ENCODE peak calls at places on chromosome X, in nine cellular contexts. H is neural progenitor cell, M is fibroblast of lung, P is psoas muscle, K is astrocyte, X is HFFc6, U is AG10803, V is Peyer's patch, A is tibial nerve. G is an unnamed sample.
A peak's percentile ranks its signal among the peaks of the same experiment; 100 is the strongest.

GRCh38 chrX:12138366-12139313 is at the start of gene FRMPD4:
- DNase-seq in X (no peak), A (no peak), U (peak; percentile 39), P (no peak), K (no peak), V (no peak), H (peak; percentile 70), M (no peak), G (no peak)

GRCh38 chrX:10259716-10260115 is 102.9 kb downstream of the CLCN4 start:
- DNase-seq in K (peak; percentile 55), A (no peak), M (peak; percentile 20), P (no peak), H (no peak), X (peak; percentile 46), U (peak; percentile 85), V (no peak), G (no peak)

GRCh38 chrX:103503163-103503852 is 16.0 kb downstream of the RAB40A start:
- DNase-seq in V (no peak), A (no peak), M (no peak), H (no peak), K (peak; percentile 16), U (no peak), P (no peak), X (peak; percentile 23), G (no peak)

GRCh38 chrX:155864655-155865054 is 16.5 kb upstream of the VAMP7 start:
- DNase-seq in A (no peak), H (peak; percentile 9), P (no peak), K (no peak), V (no peak), U (no peak), X (peak; percentile 28), M (no peak), G (no peak)

GRCh38 chrX:123339201-123339905 is 155.3 kb downstream of the GRIA3 start:
- DNase-seq in A (no peak), M (no peak), P (no peak), U (peak; percentile 80), V (no peak), H (no peak), K (peak; percentile 73), X (peak; percentile 82), G (no peak)

GRCh38 chrX:108298165-108298602 is 140.0 kb downstream of the COL4A6 start:
- DNase-seq in U (no peak), H (no peak), X (no peak), M (no peak), K (no peak), A (no peak), P (no peak), V (no peak), G (no peak)

GRCh38 chrX:1486177-1486576 is 33.5 kb upstream of the ASMTL start:
- DNase-seq in M (no peak), K (no peak), X (no peak), U (no peak), H (no peak), V (no peak), P (no peak), A (no peak), G (no peak)

GRCh38 chrX:135544338-135544948 is 24.0 kb downstream of the INTS6L start:
- DNase-seq in P (no peak), K (no peak), A (no peak), X (no peak), H (no peak), U (no peak), M (no peak), V (peak; percentile 26), G (no peak)

GRCh38 chrX:37380920-37381319 is 31.8 kb downstream of the PRRG1 start:
- DNase-seq in M (peak; percentile 77), H (no peak), X (peak; percentile 54), V (no peak), K (peak; percentile 83), P (no peak), A (no peak), U (peak; percentile 21), G (no peak)

GRCh38 chrX:112696506-112696905 is 16.8 kb upstream of the LHFPL1 start:
- DNase-seq in U (peak; percentile 34), V (no peak), H (no peak), A (no peak), M (no peak), K (peak; percentile 22), X (no peak), P (no peak), G (no peak)

GRCh38 chrX:74779175-74779574 is 146.1 kb downstream of the NEXMIF start:
- DNase-seq in P (no peak), A (no peak), M (no peak), K (no peak), H (no peak), U (no peak), X (no peak), V (no peak), G (no peak)

GRCh38 chrX:109952985-109953905 is 49.7 kb upstream of the TMEM164 start:
- DNase-seq in H (no peak), X (no peak), P (no peak), U (no peak), V (no peak), A (no peak), M (no peak), K (no peak), G (no peak)

GRCh38 chrX:13250831-13251612 is 68.8 kb downstream of the ATXN3L start:
- DNase-seq in A (peak; percentile 48), K (peak; percentile 97), H (no peak), X (peak; percentile 49), P (no peak), U (peak; percentile 99), M (peak; percentile 91), V (no peak), G (no peak)

GRCh38 chrX:70030242-70030823 is 19.4 kb downstream of the AWAT2 start:
- DNase-seq in V (no peak), U (peak; percentile 53), X (peak; percentile 48), P (no peak), H (peak; percentile 71), K (peak; percentile 12), A (no peak), M (peak; percentile 56), G (peak; percentile 70)

GRCh38 chrX:78029663-78030062 is 60.2 kb upstream of the PGAM4 start:
- DNase-seq in P (no peak), X (peak; percentile 3), V (no peak), A (peak; percentile 5), U (peak; percentile 31), H (peak; percentile 17), M (peak; percentile 41), K (peak; percentile 1), G (peak; percentile 15)

GRCh38 chrX:87578978-87579377 is 61.4 kb downstream of the KLHL4 start:
- DNase-seq in M (peak; percentile 21), H (peak; percentile 24), A (no peak), V (no peak), P (no peak), K (no peak), X (no peak), U (no peak), G (no peak)
- TF ChIP-seq CTCF in M (peak; percentile 47), H (peak; percentile 45), A (no peak), V (no peak), P (no peak), K (no peak), X (no peak), U (no peak), G (no peak)

GRCh38 chrX:106404512-106404911 is 207.3 kb upstream of the RADX start:
- DNase-seq in V (no peak), X (no peak), M (no peak), P (no peak), H (no peak), K (no peak), A (no peak), U (no peak), G (no peak)
- TF ChIP-seq CTCF in V (peak; percentile 10), X (no peak), M (no peak), P (no peak), H (peak; percentile 42), K (peak; percentile 17), A (no peak), U (no peak), G (no peak)

DNA sequence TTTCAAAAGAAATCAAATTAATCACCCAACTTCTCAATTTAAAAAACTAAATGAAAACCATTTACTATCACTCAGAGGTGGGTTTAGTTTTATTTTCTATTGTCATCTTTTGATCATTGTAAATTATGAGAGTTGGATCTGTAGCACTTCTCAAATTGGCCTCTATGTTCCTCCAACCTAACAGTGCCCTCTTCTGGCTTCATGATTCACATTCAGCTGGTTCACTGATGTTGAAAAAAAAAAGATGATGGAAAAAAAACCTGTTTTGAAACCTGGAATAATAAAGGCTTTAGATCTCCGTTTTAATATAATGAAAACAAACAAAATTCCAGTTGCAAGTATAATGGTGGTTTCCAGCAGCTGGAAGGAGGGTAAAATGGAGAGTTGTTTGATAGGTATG is 2.4 kb upstream of the NBDY start:
- DNase-seq in H (peak; percentile 52), P (no peak), U (peak; percentile 44), K (peak; percentile 32), A (peak; percentile 7), X (peak; percentile 30), V (no peak), M (peak; percentile 64), G (no peak)
- TF ChIP-seq CTCF in H (peak; percentile 79), P (peak; percentile 65), U (peak; percentile 71), K (peak; percentile 47), A (peak; percentile 33), X (peak; percentile 72), V (peak; percentile 55), M (peak; percentile 57), G (peak; percentile 48)

GRCh38 chrX:73765776-73766465 is 202.9 kb downstream of the CHIC1 start:
- DNase-seq in X (no peak), V (no peak), A (no peak), M (no peak), U (no peak), H (no peak), K (no peak), P (no peak), G (no peak)
- TF ChIP-seq CTCF in X (no peak), V (no peak), A (no peak), M (no peak), U (no peak), H (no peak), K (no peak), P (no peak), G (no peak)

GRCh38 chrX:153854702-153855101 is 24.4 kb upstream of the PDZD4 start:
- DNase-seq in U (no peak), V (no peak), A (no peak), P (no peak), K (no peak), M (no peak), H (no peak), X (no peak), G (no peak)
- TF ChIP-seq CTCF in U (no peak), V (no peak), A (no peak), P (no peak), K (no peak), M (no peak), H (peak; percentile 4), X (no peak), G (peak; percentile 48)

GRCh38 chrX:49082472-49082871 is 2.8 kb upstream of the WDR45 start:
- DNase-seq in X (no peak), U (no peak), P (no peak), A (no peak), H (no peak), K (no peak), V (no peak), M (no peak), G (no peak)
- TF ChIP-seq CTCF in X (no peak), U (no peak), P (no peak), A (no peak), H (no peak), K (no peak), V (no peak), M (no peak), G (no peak)